ENCODE peak calls at places on chromosomes 2 and 18, in nine cellular contexts. One of them, this sample, is unnamed.

GRCh38 chr2:142944721-142945120 is 67.3 kb downstream of the KYNU start:
- DNase-seq in HFFc6: no peak
- DNase-seq in heart right ventricle: no peak
- DNase-seq in cardiac fibroblast: peak; percentile 33
- DNase-seq in lower lobe of right lung: no peak
- DNase-seq in spleen: no peak
- DNase-seq in IMR-90: peak; percentile 52
- DNase-seq in GM06990: no peak
- DNase-seq in endothelial cell of umbilical vein: no peak
- DNase-seq in this sample: no peak

GRCh38 chr2:38415761-38416291 is 38.8 kb upstream of the ATL2 start:
- DNase-seq in HFFc6: no peak
- DNase-seq in heart right ventricle: no peak
- DNase-seq in cardiac fibroblast: no peak
- DNase-seq in lower lobe of right lung: no peak
- DNase-seq in spleen: no peak
- DNase-seq in IMR-90: no peak
- DNase-seq in GM06990: no peak
- DNase-seq in endothelial cell of umbilical vein: no peak
- DNase-seq in this sample: no peak

GRCh38 chr2:219021591-219021990 is 19.7 kb downstream of the CFAP65 start:
- DNase-seq in HFFc6: no peak
- DNase-seq in heart right ventricle: no peak
- DNase-seq in cardiac fibroblast: no peak
- DNase-seq in lower lobe of right lung: no peak
- DNase-seq in spleen: peak; percentile 63
- DNase-seq in IMR-90: no peak
- DNase-seq in GM06990: no peak
- DNase-seq in endothelial cell of umbilical vein: no peak
- DNase-seq in this sample: no peak

GRCh38 chr18:11541179-11541578 is 68.2 kb upstream of the SLC35G4 start:
- DNase-seq in HFFc6: no peak
- DNase-seq in heart right ventricle: no peak
- DNase-seq in cardiac fibroblast: no peak
- DNase-seq in lower lobe of right lung: no peak
- DNase-seq in spleen: no peak
- DNase-seq in IMR-90: peak; percentile 10
- DNase-seq in GM06990: no peak
- DNase-seq in endothelial cell of umbilical vein: no peak
- DNase-seq in this sample: no peak

GRCh38 chr18:79507546-79508480 is 112.1 kb downstream of the NFATC1 start:
- DNase-seq in HFFc6: peak; percentile 24
- DNase-seq in heart right ventricle: peak; percentile 85
- DNase-seq in cardiac fibroblast: peak; percentile 74
- DNase-seq in lower lobe of right lung: peak; percentile 74
- DNase-seq in spleen: peak; percentile 86
- DNase-seq in IMR-90: peak; percentile 41
- DNase-seq in GM06990: no peak
- DNase-seq in endothelial cell of umbilical vein: peak; percentile 92
- DNase-seq in this sample: no peak

GRCh38 chr2:50615296-50615695 is 416.6 kb downstream of the NRXN1 start:
- DNase-seq in HFFc6: no peak
- DNase-seq in heart right ventricle: no peak
- DNase-seq in cardiac fibroblast: no peak
- DNase-seq in lower lobe of right lung: no peak
- DNase-seq in spleen: no peak
- DNase-seq in IMR-90: no peak
- DNase-seq in GM06990: no peak
- DNase-seq in endothelial cell of umbilical vein: peak; percentile 7
- DNase-seq in this sample: no peak

GRCh38 chr2:159077869-159078268 is 109.4 kb downstream of the TANC1 start:
- DNase-seq in HFFc6: no peak
- DNase-seq in heart right ventricle: no peak
- DNase-seq in cardiac fibroblast: no peak
- DNase-seq in lower lobe of right lung: no peak
- DNase-seq in spleen: no peak
- DNase-seq in IMR-90: no peak
- DNase-seq in GM06990: no peak
- DNase-seq in endothelial cell of umbilical vein: peak; percentile 57
- DNase-seq in this sample: no peak

GRCh38 chr2:3519255-3520190 is at the start of gene ADI1:
- DNase-seq in HFFc6: peak; percentile 60
- DNase-seq in heart right ventricle: peak; percentile 89
- DNase-seq in cardiac fibroblast: peak; percentile 81
- DNase-seq in lower lobe of right lung: peak; percentile 93
- DNase-seq in spleen: peak; percentile 96
- DNase-seq in IMR-90: peak; percentile 65
- DNase-seq in GM06990: peak; percentile 89
- DNase-seq in endothelial cell of umbilical vein: peak; percentile 86
- DNase-seq in this sample: peak; percentile 84

GRCh38 chr2:117712686-117713085 is 101.8 kb upstream of the DDX18 start:
- DNase-seq in HFFc6: no peak
- DNase-seq in heart right ventricle: no peak
- DNase-seq in cardiac fibroblast: no peak
- DNase-seq in lower lobe of right lung: no peak
- DNase-seq in spleen: no peak
- DNase-seq in IMR-90: no peak
- DNase-seq in GM06990: no peak
- DNase-seq in endothelial cell of umbilical vein: no peak
- DNase-seq in this sample: no peak

GRCh38 chr2:86556508-86556907 is 6.7 kb downstream of the CHMP3 start:
- DNase-seq in HFFc6: no peak
- DNase-seq in heart right ventricle: no peak
- DNase-seq in cardiac fibroblast: no peak
- DNase-seq in lower lobe of right lung: no peak
- DNase-seq in spleen: no peak
- DNase-seq in IMR-90: no peak
- DNase-seq in GM06990: no peak
- DNase-seq in endothelial cell of umbilical vein: no peak
- DNase-seq in this sample: no peak

GRCh38 chr2:187404431-187405110 is 43.5 kb downstream of the CALCRL start:
- DNase-seq in HFFc6: no peak
- DNase-seq in heart right ventricle: no peak
- DNase-seq in cardiac fibroblast: peak; percentile 44
- DNase-seq in lower lobe of right lung: no peak
- DNase-seq in spleen: no peak
- DNase-seq in IMR-90: no peak
- DNase-seq in GM06990: no peak
- DNase-seq in endothelial cell of umbilical vein: peak; percentile 84
- DNase-seq in this sample: no peak

GRCh38 chr2:209619782-209620181 is 151.8 kb upstream of the UNC80 start:
- DNase-seq in HFFc6: no peak
- DNase-seq in heart right ventricle: no peak
- DNase-seq in cardiac fibroblast: peak; percentile 33
- DNase-seq in lower lobe of right lung: no peak
- DNase-seq in spleen: no peak
- DNase-seq in IMR-90: no peak
- DNase-seq in GM06990: peak; percentile 2
- DNase-seq in endothelial cell of umbilical vein: peak; percentile 12
- DNase-seq in this sample: peak; percentile 2

GRCh38 chr2:185857676-185858075 is 119.1 kb downstream of the FSIP2 start:
- DNase-seq in HFFc6: no peak
- DNase-seq in heart right ventricle: no peak
- DNase-seq in cardiac fibroblast: peak; percentile 3
- DNase-seq in lower lobe of right lung: no peak
- DNase-seq in spleen: no peak
- DNase-seq in IMR-90: no peak
- DNase-seq in GM06990: no peak
- DNase-seq in endothelial cell of umbilical vein: no peak
- DNase-seq in this sample: no peak

GRCh38 chr18:37588289-37588688 is 22.7 kb upstream of the CELF4 start:
- DNase-seq in HFFc6: no peak
- DNase-seq in heart right ventricle: no peak
- DNase-seq in cardiac fibroblast: no peak
- DNase-seq in lower lobe of right lung: no peak
- DNase-seq in spleen: no peak
- DNase-seq in IMR-90: no peak
- DNase-seq in GM06990: no peak
- DNase-seq in endothelial cell of umbilical vein: no peak
- DNase-seq in this sample: no peak
- TF ChIP-seq CTCF in HFFc6: no peak
- TF ChIP-seq CTCF in heart right ventricle: no peak
- TF ChIP-seq CTCF in cardiac fibroblast: no peak
- TF ChIP-seq CTCF in lower lobe of right lung: no peak
- TF ChIP-seq CTCF in spleen: no peak
- TF ChIP-seq CTCF in IMR-90: no peak
- TF ChIP-seq CTCF in GM06990: no peak
- TF ChIP-seq CTCF in endothelial cell of umbilical vein: no peak
- TF ChIP-seq CTCF in this sample: no peak

DNA sequence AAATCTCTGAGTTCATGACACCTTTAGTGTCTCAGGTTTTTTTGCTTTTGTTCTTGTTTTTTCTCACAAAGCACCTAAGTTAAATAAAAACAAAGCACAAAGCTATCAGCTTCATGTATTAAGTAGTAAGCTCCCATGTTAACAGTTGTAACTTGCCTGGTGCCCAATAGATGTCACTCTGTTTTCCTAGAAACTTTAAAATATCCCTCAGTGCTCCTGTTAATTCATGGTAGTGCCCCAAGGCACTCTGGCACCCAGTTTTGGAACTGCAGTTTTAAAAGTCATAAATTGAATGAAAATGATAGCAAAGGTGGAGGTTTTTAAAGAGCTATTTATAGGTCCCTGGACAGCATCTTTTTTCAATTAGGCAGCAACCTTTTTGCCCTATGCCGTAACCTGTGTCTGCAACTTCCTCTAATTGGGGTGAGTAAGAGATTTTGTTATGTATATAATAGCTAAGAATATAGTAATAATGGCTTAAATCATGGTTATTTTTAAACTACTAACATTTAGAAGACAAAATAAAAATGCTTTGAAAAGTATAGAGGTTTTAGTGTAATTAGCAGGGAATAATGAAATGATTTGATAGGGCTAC is 555.0 kb upstream of the TMEFF2 start:
- DNase-seq in HFFc6: no peak
- DNase-seq in heart right ventricle: no peak
- DNase-seq in cardiac fibroblast: peak; percentile 1
- DNase-seq in lower lobe of right lung: no peak
- DNase-seq in spleen: no peak
- DNase-seq in IMR-90: no peak
- DNase-seq in GM06990: no peak
- DNase-seq in endothelial cell of umbilical vein: no peak
- DNase-seq in this sample: no peak
- TF ChIP-seq CTCF in HFFc6: no peak
- TF ChIP-seq CTCF in heart right ventricle: no peak
- TF ChIP-seq CTCF in cardiac fibroblast: no peak
- TF ChIP-seq CTCF in lower lobe of right lung: no peak
- TF ChIP-seq CTCF in spleen: no peak
- TF ChIP-seq CTCF in IMR-90: no peak
- TF ChIP-seq CTCF in GM06990: peak; percentile 23
- TF ChIP-seq CTCF in endothelial cell of umbilical vein: no peak
- TF ChIP-seq CTCF in this sample: no peak

GRCh38 chr2:118882693-118883336 is 35.4 kb upstream of the EN1 start:
- DNase-seq in HFFc6: peak; percentile 42
- DNase-seq in heart right ventricle: peak; percentile 40
- DNase-seq in cardiac fibroblast: peak; percentile 61
- DNase-seq in lower lobe of right lung: peak; percentile 74
- DNase-seq in spleen: peak; percentile 85
- DNase-seq in IMR-90: peak; percentile 38
- DNase-seq in GM06990: no peak
- DNase-seq in endothelial cell of umbilical vein: peak; percentile 35
- DNase-seq in this sample: peak; percentile 62
- TF ChIP-seq CTCF in HFFc6: peak; percentile 89
- TF ChIP-seq CTCF in heart right ventricle: peak; percentile 83
- TF ChIP-seq CTCF in cardiac fibroblast: peak; percentile 96
- TF ChIP-seq CTCF in lower lobe of right lung: peak; percentile 81
- TF ChIP-seq CTCF in spleen: peak; percentile 84
- TF ChIP-seq CTCF in IMR-90: peak; percentile 72
- TF ChIP-seq CTCF in GM06990: peak; percentile 97
- TF ChIP-seq CTCF in endothelial cell of umbilical vein: peak; percentile 70
- TF ChIP-seq CTCF in this sample: peak; percentile 92

GRCh38 chr18:76256897-76257500 is 238.0 kb downstream of the ZNF516 start:
- DNase-seq in HFFc6: peak; percentile 51
- DNase-seq in heart right ventricle: no peak
- DNase-seq in cardiac fibroblast: peak; percentile 62
- DNase-seq in lower lobe of right lung: no peak
- DNase-seq in spleen: no peak
- DNase-seq in IMR-90: peak; percentile 75
- DNase-seq in GM06990: no peak
- DNase-seq in endothelial cell of umbilical vein: no peak
- DNase-seq in this sample: no peak
- TF ChIP-seq CTCF in HFFc6: peak; percentile 89
- TF ChIP-seq CTCF in heart right ventricle: peak; percentile 69
- TF ChIP-seq CTCF in cardiac fibroblast: peak; percentile 66
- TF ChIP-seq CTCF in lower lobe of right lung: peak; percentile 63
- TF ChIP-seq CTCF in spleen: peak; percentile 21
- TF ChIP-seq CTCF in IMR-90: peak; percentile 78
- TF ChIP-seq CTCF in GM06990: peak; percentile 35
- TF ChIP-seq CTCF in endothelial cell of umbilical vein: no peak
- TF ChIP-seq CTCF in this sample: peak; percentile 24